ENCODE peak calls at places on chromosomes 12 and 14, in five cellular contexts. G is ACHN, M is iris pigment epithelial cell, R is tibial nerve, I is EH. O is an unnamed sample.

GRCh38 chr14:68628605-68629310 is 164.1 kb downstream of the ZFP36L1 start:
- DNase-seq in M (no peak), R (no peak), G (no peak), I (no peak), O (peak)

GRCh38 chr12:131861261-131862083 is 33.0 kb upstream of the ULK1 start:
- DNase-seq in G (no peak), R (no peak), I (no peak), M (no peak), O (no peak)

GRCh38 chr12:9632766-9633165 is 25.1 kb upstream of the KLRB1 start:
- DNase-seq in M (no peak), I (no peak), R (no peak), G (no peak), O (no peak)

GRCh38 chr12:91565246-91565645 is 382.6 kb upstream of the DCN start:
- DNase-seq in I (no peak), G (no peak), M (peak), R (no peak), O (no peak)

GRCh38 chr12:30046376-30046775 is 262.6 kb upstream of the TMTC1 start:
- DNase-seq in I (no peak), G (no peak), R (no peak), M (no peak), O (no peak)

GRCh38 chr14:89813485-89814080 is 140.9 kb downstream of the EFCAB11 start:
- DNase-seq in G (no peak), I (peak), R (no peak), M (peak), O (no peak)

GRCh38 chr12:57983150-57983857 is 41.9 kb downstream of the ATP23 start:
- DNase-seq in G (peak), R (peak), M (peak), I (peak), O (peak)

GRCh38 chr14:69043007-69043444 is 63.9 kb upstream of the ACTN1 start:
- DNase-seq in G (no peak), I (peak), M (no peak), R (no peak), O (no peak)

GRCh38 chr12:127781336-127781735 is 485.6 kb upstream of the TMEM132C start:
- DNase-seq in G (no peak), I (no peak), R (no peak), M (no peak), O (no peak)

GRCh38 chr12:106238146-106238545 is 9.7 kb downstream of the CKAP4 start:
- DNase-seq in M (no peak), R (no peak), I (no peak), G (no peak), O (no peak)

GRCh38 chr12:125280482-125281377 is 215.5 kb downstream of the AACS start:
- DNase-seq in R (no peak), G (no peak), I (no peak), M (no peak), O (no peak)

GRCh38 chr14:20460458-20461229 is 590 bp downstream of the PIP4P1 start:
- DNase-seq in G (peak), I (no peak), R (no peak), M (no peak), O (peak)

GRCh38 chr14:39181026-39181692 is 6.1 kb downstream of the PNN start:
- DNase-seq in I (no peak), R (no peak), M (no peak), G (no peak), O (no peak)

GRCh38 chr14:98707522-98707921 is 564.5 kb downstream of the BCL11B start:
- DNase-seq in I (no peak), G (no peak), M (no peak), R (no peak), O (no peak)

GRCh38 chr12:97903356-97903755 is 440.8 kb downstream of the RMST start:
- DNase-seq in M (no peak), G (no peak), R (no peak), I (no peak), O (no peak)

O was measured in Calu3.